ENCODE peak calls at places on chromosomes 16 and 17, in six cellular contexts. S is K562, Z is A549, E is HepG2, Q is endothelial cell of umbilical vein, C is NB4. G is an unnamed sample.

GRCh38 chr17:68296217-68297140 is 5.2 kb downstream of the ARSG start:
- DNase-seq in C (peak), S (no peak), Q (no peak), E (no peak), Z (no peak), G (no peak)

GRCh38 chr16:76653390-76654026 is 376.3 kb downstream of the CNTNAP4 start:
- DNase-seq in Q (peak), S (peak), C (peak), E (peak), Z (peak), G (peak)

GRCh38 chr17:70947636-70948565 is 778.6 kb downstream of the KCNJ2 start:
- DNase-seq in Q (no peak), E (no peak), S (no peak), C (no peak), Z (no peak), G (no peak)

GRCh38 chr17:8720596-8720995 is 24.0 kb downstream of the CCDC42 start:
- DNase-seq in Z (no peak), S (no peak), Q (no peak), E (no peak), C (no peak), G (no peak)

GRCh38 chr17:69506489-69506888 is 92.0 kb downstream of the MAP2K6 start:
- DNase-seq in Z (peak), C (peak), E (peak), Q (no peak), S (no peak), G (no peak)

GRCh38 chr16:83615131-83615530 is 192.6 kb upstream of the HSBP1 start:
- DNase-seq in E (no peak), Q (no peak), C (no peak), S (no peak), Z (no peak), G (no peak)

GRCh38 chr17:67165201-67165600 is 79.8 kb downstream of the HELZ start:
- DNase-seq in Q (no peak), S (no peak), C (peak), Z (no peak), E (no peak), G (no peak)

GRCh38 chr17:57976594-57976993 is 11.5 kb downstream of the VEZF1 start:
- DNase-seq in Z (no peak), E (no peak), S (no peak), Q (no peak), C (no peak), G (no peak)

GRCh38 chr17:40364906-40365305 is 369 bp upstream of the GJD3 start:
- DNase-seq in Z (no peak), Q (no peak), E (no peak), S (no peak), C (no peak), G (no peak)

GRCh38 chr17:40363480-40363838 is 1.1 kb downstream of the GJD3 start:
- DNase-seq in Z (peak), C (peak), S (peak), E (no peak), Q (peak), G (no peak)

GRCh38 chr17:40362696-40363479 is 1.6 kb downstream of the GJD3 start:
- DNase-seq in Q (peak), Z (peak), S (peak), E (peak), C (peak), G (no peak)

GRCh38 chr17:40366076-40366860 is 1.7 kb upstream of the GJD3 start:
- DNase-seq in Q (no peak), C (no peak), E (no peak), S (no peak), Z (no peak), G (no peak)

GRCh38 chr17:40364121-40364861 is at the start of gene GJD3:
- DNase-seq in C (no peak), E (no peak), Z (no peak), Q (no peak), S (no peak), G (no peak)
- TF ChIP-seq MYC in C (no peak), E (no peak), Z (no peak), Q (no peak), S (no peak), G (no peak)

DNA sequence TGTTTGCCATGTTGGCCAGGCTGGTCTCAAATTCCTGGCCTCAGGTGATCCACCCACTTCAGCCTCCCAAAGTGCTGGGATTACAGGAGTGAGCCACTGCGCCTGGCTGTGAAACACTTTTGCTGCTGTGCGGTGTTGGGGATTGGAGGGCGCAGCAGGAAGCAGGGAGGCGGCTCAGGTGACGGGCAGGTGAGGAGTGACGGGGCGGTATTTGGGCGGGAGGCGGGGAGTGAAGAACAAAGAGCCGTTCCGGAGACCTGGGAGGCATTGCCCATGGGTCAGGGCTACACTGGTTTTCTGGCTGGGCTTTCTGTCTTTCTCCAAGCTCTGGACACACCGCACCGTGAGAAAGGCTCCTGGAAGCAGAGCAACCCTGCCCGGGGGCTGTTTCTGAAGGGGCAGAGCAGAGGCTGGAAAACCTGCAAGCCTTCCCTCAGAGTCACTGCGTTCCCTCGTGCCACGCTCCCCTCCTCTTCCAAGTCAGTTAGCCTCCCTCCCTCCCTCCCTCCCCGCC is 22.1 kb downstream of the CRISPLD2 start:
- DNase-seq in Z (no peak), C (no peak), Q (no peak), S (no peak), E (no peak), G (no peak)
- TF ChIP-seq MYC in Z (no peak), C (no peak), Q (no peak), S (no peak), E (no peak), G (no peak)

GRCh38 chr17:44719444-44719843 is 11.0 kb downstream of the DBF4B start:
- DNase-seq in E (no peak), S (no peak), C (no peak), Q (no peak), Z (no peak), G (no peak)

GRCh38 chr17:44722254-44722653 is 13.8 kb downstream of the DBF4B start:
- DNase-seq in Q (no peak), C (no peak), E (no peak), Z (no peak), S (no peak), G (no peak)
- TF ChIP-seq MYC in Q (no peak), C (no peak), E (no peak), Z (no peak), S (no peak), G (no peak)

GRCh38 chr16:72091217-72091616 is 2.2 kb downstream of the TXNL4B start:
- DNase-seq in Q (no peak), Z (no peak), E (peak), S (no peak), C (no peak), G (no peak)

GRCh38 chr16:72093448-72094265 is at the start of the genes DHX38 and TXNL4B:
- DNase-seq in S (peak), Q (peak), Z (peak), C (peak), E (peak), G (peak)

GRCh38 chr16:72094266-72094610 is 591 bp downstream of the DHX38 start:
- DNase-seq in Q (no peak), S (peak), Z (no peak), E (no peak), C (no peak), G (no peak)

GRCh38 chr16:72098936-72099335 is 5.3 kb downstream of the DHX38 start:
- DNase-seq in C (no peak), S (no peak), Z (peak), Q (no peak), E (no peak), G (no peak)

GRCh38 chr16:72092832-72093447 is 480 bp downstream of the TXNL4B start:
- DNase-seq in S (peak), Q (peak), E (peak), C (peak), Z (peak), G (no peak)
- TF ChIP-seq MYC in S (peak), Q (no peak), E (no peak), C (no peak), Z (no peak), G (no peak)

GRCh38 chr17:36936455-36936934 is 780 bp upstream of the LHX1 start:
- DNase-seq in S (peak), E (no peak), Q (no peak), C (no peak), Z (no peak), G (no peak)
- TF ChIP-seq MYC in S (no peak), E (no peak), Q (no peak), C (no peak), Z (no peak), G (no peak)